ENCODE peak calls at places on chromosomes 11 and 22, in six cellular contexts. P is BJ, V is colonic mucosa, B is D721Med, F is HFFc6, T is left ventricle myocardium inferior. Q is an unnamed sample.

GRCh38 chr11:108556019-108556418 is 37.5 kb downstream of the EXPH5 start:
- DNase-seq in P (no peak), F (no peak), B (no peak), T (no peak), V (no peak), Q (no peak)

GRCh38 chr11:114154271-114155047 is 94.9 kb downstream of the ZBTB16 start:
- DNase-seq in P (no peak), V (no peak), F (no peak), B (no peak), T (no peak), Q (no peak)

GRCh38 chr11:8834379-8834778 is 76.6 kb upstream of the AKIP1 start:
- DNase-seq in T (no peak), B (no peak), F (no peak), V (no peak), P (no peak), Q (no peak)

GRCh38 chr22:48257690-48258065 is 1495.2 kb downstream of the TBC1D22A start:
- DNase-seq in V (no peak), F (no peak), B (no peak), P (no peak), T (no peak), Q (no peak)

GRCh38 chr11:67371549-67372231 is 1.7 kb downstream of the CLCF1 start:
- DNase-seq in P (no peak), F (peak; percentile 59), V (peak; percentile 57), T (no peak), B (no peak), Q (no peak)

GRCh38 chr22:25235547-25236290 is 16.3 kb downstream of the CRYBB2 start:
- DNase-seq in V (peak; percentile 83), T (peak; percentile 77), B (peak; percentile 99), F (peak; percentile 64), P (no peak), Q (peak; percentile 38)

GRCh38 chr22:25629613-25630012 is 65.1 kb downstream of the GRK3 start:
- DNase-seq in P (no peak), B (no peak), T (no peak), F (no peak), V (no peak), Q (no peak)

GRCh38 chr11:2665747-2666710 is 33.8 kb downstream of the KCNQ1OT1 start:
- DNase-seq in B (no peak), V (peak; percentile 8), P (no peak), F (no peak), T (no peak), Q (no peak)

GRCh38 chr11:72446929-72447753 is 12.8 kb upstream of the CLPB start:
- DNase-seq in P (no peak), T (no peak), V (no peak), B (peak; percentile 41), F (peak; percentile 78), Q (peak; percentile 42)

GRCh38 chr22:26045855-26046254 is 123.4 kb upstream of the SEZ6L start:
- DNase-seq in T (no peak), P (no peak), F (no peak), B (no peak), V (no peak), Q (no peak)

GRCh38 chr22:40818192-40818746 is 877 bp downstream of the SLC25A17 start:
- DNase-seq in P (no peak), V (no peak), T (no peak), B (no peak), F (no peak), Q (no peak)

GRCh38 chr11:115286614-115287013 is 217.6 kb downstream of the CADM1 start:
- DNase-seq in B (no peak), T (no peak), P (no peak), F (no peak), V (no peak), Q (no peak)

GRCh38 chr11:105867742-105868141 is 154.3 kb downstream of the MSANTD4 start:
- DNase-seq in B (no peak), T (no peak), P (no peak), V (no peak), F (no peak), Q (no peak)

GRCh38 chr11:88345408-88345807 is 7.9 kb upstream of the CTSC start:
- DNase-seq in P (no peak), V (no peak), B (no peak), F (peak; percentile 44), T (no peak), Q (no peak)

GRCh38 chr11:59223611-59224010 is 10.9 kb upstream of the MPEG1 start:
- DNase-seq in T (no peak), V (no peak), F (no peak), B (no peak), P (no peak), Q (no peak)

GRCh38 chr22:23062616-23063538 is 7.4 kb upstream of the GNAZ start:
- DNase-seq in B (no peak), V (no peak), T (no peak), F (no peak), P (no peak), Q (no peak)

GRCh38 chr11:133711545-133711944 is 133.8 kb downstream of the SPATA19 start:
- DNase-seq in V (no peak), B (no peak), T (no peak), F (no peak), P (no peak), Q (no peak)

GRCh38 chr11:32056445-32056844 is 34.4 kb upstream of the RCN1 start:
- DNase-seq in F (peak; percentile 33), T (no peak), P (no peak), B (no peak), V (no peak), Q (peak; percentile 22)

GRCh38 chr11:69442012-69442806 is 39.3 kb upstream of the LINC01488 start:
- DNase-seq in B (no peak), T (no peak), P (no peak), F (peak; percentile 9), V (no peak), Q (no peak)

GRCh38 chr11:35237860-35238715 is 99.1 kb downstream of the CD44 start:
- DNase-seq in F (no peak), P (no peak), B (no peak), T (no peak), V (peak; percentile 61), Q (no peak)

GRCh38 chr11:205221-206001 is 1.8 kb downstream of the BET1L start:
- DNase-seq in B (no peak), V (peak; percentile 17), T (no peak), F (no peak), P (no peak), Q (no peak)

GRCh38 chr11:88131764-88132470 is 43.3 kb downstream of the RAB38 start:
- DNase-seq in P (no peak), F (no peak), B (no peak), T (no peak), V (no peak), Q (no peak)

GRCh38 chr11:103091441-103091809 is 535 bp downstream of the DCUN1D5 start:
- DNase-seq in F (no peak), B (no peak), T (peak; percentile 31), V (peak; percentile 56), P (no peak), Q (no peak)

GRCh38 chr11:10906521-10906920 is 48.7 kb upstream of the ZBED5 start:
- DNase-seq in V (no peak), F (peak; percentile 82), B (no peak), P (peak; percentile 56), T (no peak), Q (no peak)

GRCh38 chr11:112834277-112834755 is 126.9 kb upstream of the NCAM1 start:
- DNase-seq in P (no peak), B (no peak), F (no peak), V (no peak), T (peak; percentile 67), Q (no peak)

DNA sequence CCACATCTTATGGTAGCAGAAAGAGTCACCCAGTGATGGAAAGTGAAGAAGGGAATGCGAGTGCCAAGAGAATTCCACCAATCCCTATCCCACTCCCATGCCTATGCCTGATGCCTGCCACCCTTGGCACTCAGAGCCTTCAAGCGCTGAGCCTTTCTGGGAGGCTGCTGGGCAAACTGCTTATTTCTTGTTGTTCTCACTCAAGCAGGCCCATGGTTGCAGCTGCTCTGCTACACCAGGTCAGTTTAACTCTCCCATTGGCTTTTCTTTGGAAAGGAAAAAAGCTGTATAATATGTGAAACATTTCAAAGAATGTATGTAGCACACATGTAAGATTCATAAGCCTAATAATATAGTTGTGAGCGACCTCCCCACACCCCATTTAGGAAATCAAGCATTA is 41.4 kb downstream of the DGCR2 start:
- DNase-seq in T (no peak), F (no peak), B (no peak), V (no peak), P (no peak), Q (no peak)
- TF ChIP-seq CTCF in T (no peak), F (no peak), B (no peak), V (no peak), P (no peak), Q (no peak)

GRCh38 chr11:62721994-62722393 is 5.3 kb downstream of the HNRNPUL2 start:
- DNase-seq in V (no peak), B (no peak), P (no peak), F (no peak), T (no peak), Q (no peak)
- TF ChIP-seq CTCF in V (no peak), B (peak; percentile 14), P (no peak), F (peak; percentile 32), T (no peak), Q (peak; percentile 14)

GRCh38 chr11:119479685-119480275 is 56.8 kb upstream of the THY1 start:
- DNase-seq in F (peak; percentile 76), B (no peak), V (no peak), T (no peak), P (no peak), Q (no peak)
- TF ChIP-seq CTCF in F (peak; percentile 86), B (peak; percentile 1), V (no peak), T (peak; percentile 31), P (peak; percentile 80), Q (peak; percentile 78)

GRCh38 chr22:37226087-37226486 is 13.8 kb upstream of the SSTR3 start:
- DNase-seq in B (no peak), F (no peak), P (no peak), V (no peak), T (no peak), Q (no peak)

GRCh38 chr22:37223965-37224551 is 11.8 kb upstream of the SSTR3 start:
- DNase-seq in V (no peak), T (no peak), F (no peak), B (no peak), P (no peak), Q (no peak)

GRCh38 chr22:37224757-37225420 is 12.6 kb upstream of the SSTR3 start:
- DNase-seq in B (no peak), F (no peak), V (no peak), T (no peak), P (no peak), Q (no peak)

GRCh38 chr22:37226514-37226913 is 14.2 kb upstream of the SSTR3 start:
- DNase-seq in T (no peak), B (no peak), F (no peak), V (no peak), P (no peak), Q (no peak)

DNA sequence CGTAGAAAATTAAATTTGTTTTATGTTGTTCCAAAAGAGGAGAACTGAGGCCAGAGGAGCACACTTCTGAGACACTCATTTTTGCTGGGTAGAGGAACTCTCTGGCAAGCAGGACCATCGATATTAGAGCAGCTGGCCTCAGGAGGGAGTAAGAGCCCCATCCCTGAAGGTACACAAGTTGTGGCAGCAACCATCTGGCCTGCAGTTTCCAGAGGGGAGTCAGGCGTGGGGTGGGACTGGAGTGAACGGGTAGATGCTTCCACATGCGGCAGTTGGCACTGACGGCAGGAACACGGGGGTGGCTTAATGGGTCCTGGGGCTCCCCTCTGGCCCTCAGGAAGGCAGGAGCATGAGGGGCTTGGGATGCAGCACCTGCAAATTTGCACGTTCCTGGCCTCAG is 13.2 kb upstream of the SSTR3 start:
- DNase-seq in P (no peak), B (no peak), V (no peak), F (no peak), T (no peak), Q (no peak)
- TF ChIP-seq CTCF in P (no peak), B (no peak), V (no peak), F (no peak), T (no peak), Q (peak; percentile 20)

Q was measured in HFF-Myc.